ENCODE peak calls at places on chromosomes 3 and 15, in nine cellular contexts. E, Y, B, V, U, X, J, I and R are unnamed samples.

GRCh38 chr3:149342413-149343340 is 9.2 kb upstream of the TM4SF18 start:
- DNase-seq in E (no peak), Y (peak), B (no peak), V (peak), U (peak), X (no peak), J (peak), I (no peak), R (peak)

GRCh38 chr15:70252056-70252935 is 154.6 kb upstream of the TLE3 start:
- DNase-seq in E (no peak), Y (no peak), B (no peak), V (no peak), U (no peak), X (peak), J (no peak), I (no peak), R (no peak)

GRCh38 chr3:28901029-28901428 is 379.8 kb upstream of the RBMS3 start:
- DNase-seq in E (no peak), Y (peak), B (no peak), V (peak), U (peak), X (no peak), J (no peak), I (peak), R (peak)

GRCh38 chr3:66812126-66812525 is 186.0 kb upstream of the KBTBD8 start:
- DNase-seq in E (no peak), Y (peak), B (peak), V (peak), U (no peak), X (no peak), J (no peak), I (no peak), R (peak)

GRCh38 chr3:170007031-170007663 is 30.6 kb upstream of the GPR160 start:
- DNase-seq in E (no peak), Y (peak), B (peak), V (peak), U (no peak), X (no peak), J (no peak), I (peak), R (peak)

GRCh38 chr3:62686486-62686885 is 188.7 kb downstream of the CADPS start:
- DNase-seq in E (no peak), Y (peak), B (no peak), V (peak), U (no peak), X (peak), J (peak), I (no peak), R (peak)

GRCh38 chr3:54139630-54140029 is 17.3 kb downstream of the CACNA2D3 start:
- DNase-seq in E (no peak), Y (no peak), B (no peak), V (no peak), U (no peak), X (no peak), J (no peak), I (no peak), R (no peak)

GRCh38 chr3:55718074-55718473 is 231.0 kb upstream of the WNT5A start:
- DNase-seq in E (no peak), Y (no peak), B (no peak), V (no peak), U (no peak), X (no peak), J (no peak), I (no peak), R (no peak)

GRCh38 chr3:67704322-67704721 is 49.9 kb upstream of the SUCLG2 start:
- DNase-seq in E (no peak), Y (no peak), B (no peak), V (no peak), U (no peak), X (no peak), J (no peak), I (no peak), R (no peak)

GRCh38 chr15:99085413-99086326 is 19.2 kb upstream of the SYNM start:
- DNase-seq in E (no peak), Y (peak), B (no peak), V (peak), U (no peak), X (no peak), J (no peak), I (no peak), R (no peak)

GRCh38 chr3:27596334-27596841 is 112.2 kb upstream of the SLC4A7 start:
- DNase-seq in E (no peak), Y (peak), B (no peak), V (peak), U (no peak), X (no peak), J (peak), I (no peak), R (no peak)

GRCh38 chr3:138210528-138210927 is 23.4 kb downstream of the ARMC8 start:
- DNase-seq in E (no peak), Y (no peak), B (no peak), V (no peak), U (no peak), X (no peak), J (no peak), I (no peak), R (no peak)

GRCh38 chr3:72462611-72463011 is 385.6 kb downstream of the SHQ1 start:
- DNase-seq in E (no peak), Y (no peak), B (no peak), V (no peak), U (no peak), X (no peak), J (no peak), I (no peak), R (no peak)

GRCh38 chr3:77513541-77513940 is 473.6 kb downstream of the ROBO2 start:
- DNase-seq in E (no peak), Y (no peak), B (no peak), V (no peak), U (no peak), X (no peak), J (no peak), I (no peak), R (no peak)

GRCh38 chr15:23877502-23878412 is 190.7 kb upstream of the NDN start:
- DNase-seq in E (peak), Y (peak), B (no peak), V (no peak), U (peak), X (peak), J (peak), I (peak), R (no peak)

GRCh38 chr3:155753038-155753647 is 8.3 kb upstream of the PLCH1 start:
- DNase-seq in E (no peak), Y (peak), B (no peak), V (peak), U (no peak), X (peak), J (peak), I (no peak), R (peak)

GRCh38 chr3:173823911-173824460 is 426.4 kb downstream of the NLGN1 start:
- DNase-seq in E (no peak), Y (peak), B (no peak), V (no peak), U (no peak), X (no peak), J (no peak), I (no peak), R (no peak)

GRCh38 chr3:58074997-58075396 is 66.8 kb downstream of the FLNB start:
- DNase-seq in E (no peak), Y (no peak), B (no peak), V (no peak), U (no peak), X (no peak), J (no peak), I (no peak), R (no peak)

GRCh38 chr3:37096292-37096691 is 78.1 kb downstream of the LRRFIP2 start:
- DNase-seq in E (no peak), Y (peak), B (peak), V (peak), U (no peak), X (no peak), J (peak), I (no peak), R (peak)

GRCh38 chr15:58932791-58933310 is 628 bp downstream of the SLTM start:
- DNase-seq in E (no peak), Y (peak), B (no peak), V (peak), U (peak), X (peak), J (peak), I (peak), R (no peak)

GRCh38 chr15:69760890-69761568 is 308.4 kb downstream of the RPLP1 start:
- DNase-seq in E (no peak), Y (peak), B (peak), V (peak), U (peak), X (peak), J (peak), I (peak), R (peak)

GRCh38 chr3:185060655-185061054 is 92.2 kb downstream of the C3orf70 start:
- DNase-seq in E (no peak), Y (no peak), B (no peak), V (no peak), U (no peak), X (no peak), J (no peak), I (no peak), R (no peak)

GRCh38 chr3:41174703-41174964 is 24.7 kb upstream of the CTNNB1 start:
- DNase-seq in E (no peak), Y (no peak), B (no peak), V (no peak), U (no peak), X (no peak), J (no peak), I (no peak), R (no peak)

GRCh38 chr3:64417816-64418215 is 192.6 kb upstream of the PRICKLE2 start:
- DNase-seq in E (peak), Y (peak), B (no peak), V (peak), U (no peak), X (peak), J (no peak), I (peak), R (peak)

GRCh38 chr15:79180318-79180717 is 89.7 kb upstream of the RASGRF1 start:
- DNase-seq in E (no peak), Y (no peak), B (no peak), V (no peak), U (no peak), X (no peak), J (no peak), I (no peak), R (no peak)

GRCh38 chr15:51367322-51367976 is 26.0 kb downstream of the GLDN start:
- DNase-seq in E (no peak), Y (no peak), B (no peak), V (peak), U (no peak), X (no peak), J (peak), I (no peak), R (no peak)

GRCh38 chr15:84734794-84735479 is 13.5 kb upstream of the ZNF592 start:
- DNase-seq in E (no peak), Y (peak), B (no peak), V (peak), U (peak), X (no peak), J (peak), I (peak), R (peak)

GRCh38 chr15:68431792-68432401 is at the start of gene ITGA11:
- DNase-seq in E (peak), Y (peak), B (no peak), V (peak), U (peak), X (peak), J (peak), I (peak), R (peak)

GRCh38 chr3:195097331-195098255 is 173.4 kb downstream of the XXYLT1 start:
- DNase-seq in E (no peak), Y (peak), B (no peak), V (no peak), U (no peak), X (peak), J (no peak), I (no peak), R (no peak)

GRCh38 chr3:150610785-150611184 is 7.7 kb downstream of the SELENOT start:
- DNase-seq in E (no peak), Y (peak), B (no peak), V (peak), U (no peak), X (no peak), J (no peak), I (no peak), R (peak)

GRCh38 chr3:113153499-113154107 is 57.8 kb upstream of the BOC start:
- DNase-seq in E (no peak), Y (no peak), B (no peak), V (peak), U (no peak), X (no peak), J (peak), I (no peak), R (no peak)

GRCh38 chr3:42036483-42036823 is 54.7 kb upstream of the TRAK1 start:
- DNase-seq in E (no peak), Y (peak), B (peak), V (peak), U (peak), X (peak), J (peak), I (peak), R (peak)

GRCh38 chr3:61610316-61610715 is 48.9 kb downstream of the PTPRG start:
- DNase-seq in E (no peak), Y (no peak), B (no peak), V (no peak), U (no peak), X (no peak), J (no peak), I (no peak), R (no peak)

GRCh38 chr3:128803307-128803706 is 76.1 kb upstream of the ACAD9 start:
- DNase-seq in E (no peak), Y (no peak), B (no peak), V (no peak), U (no peak), X (no peak), J (no peak), I (no peak), R (no peak)

GRCh38 chr15:58864602-58865419 is 68.7 kb downstream of the SLTM start:
- DNase-seq in E (no peak), Y (peak), B (no peak), V (peak), U (peak), X (no peak), J (no peak), I (peak), R (no peak)

GRCh38 chr15:99341786-99342185 is 90.5 kb downstream of the LRRC28 start:
- DNase-seq in E (no peak), Y (no peak), B (no peak), V (peak), U (no peak), X (no peak), J (peak), I (no peak), R (no peak)

GRCh38 chr15:78542647-78543046 is 2.4 kb downstream of the PSMA4 start:
- DNase-seq in E (no peak), Y (no peak), B (no peak), V (no peak), U (no peak), X (no peak), J (no peak), I (no peak), R (no peak)

GRCh38 chr3:107413264-107413663 is 36.0 kb downstream of the CCDC54 start:
- DNase-seq in E (no peak), Y (no peak), B (no peak), V (no peak), U (no peak), X (no peak), J (no peak), I (no peak), R (no peak)

GRCh38 chr3:9715764-9716437 is 12.3 kb downstream of the CPNE9 start:
- DNase-seq in E (no peak), Y (peak), B (peak), V (peak), U (peak), X (peak), J (peak), I (peak), R (peak)
- TF ChIP-seq CTCF in E (peak), Y (peak), B (peak), V (peak), U (peak), X (peak), J (peak), I (peak), R (peak)

GRCh38 chr3:183825380-183826161 is at the start of gene MAP6D1:
- DNase-seq in E (peak), Y (peak), B (peak), V (peak), U (peak), X (peak), J (peak), I (peak), R (peak)
- TF ChIP-seq CTCF in E (peak), Y (peak), B (peak), V (peak), U (no peak), X (peak), J (peak), I (peak), R (peak)

DNA sequence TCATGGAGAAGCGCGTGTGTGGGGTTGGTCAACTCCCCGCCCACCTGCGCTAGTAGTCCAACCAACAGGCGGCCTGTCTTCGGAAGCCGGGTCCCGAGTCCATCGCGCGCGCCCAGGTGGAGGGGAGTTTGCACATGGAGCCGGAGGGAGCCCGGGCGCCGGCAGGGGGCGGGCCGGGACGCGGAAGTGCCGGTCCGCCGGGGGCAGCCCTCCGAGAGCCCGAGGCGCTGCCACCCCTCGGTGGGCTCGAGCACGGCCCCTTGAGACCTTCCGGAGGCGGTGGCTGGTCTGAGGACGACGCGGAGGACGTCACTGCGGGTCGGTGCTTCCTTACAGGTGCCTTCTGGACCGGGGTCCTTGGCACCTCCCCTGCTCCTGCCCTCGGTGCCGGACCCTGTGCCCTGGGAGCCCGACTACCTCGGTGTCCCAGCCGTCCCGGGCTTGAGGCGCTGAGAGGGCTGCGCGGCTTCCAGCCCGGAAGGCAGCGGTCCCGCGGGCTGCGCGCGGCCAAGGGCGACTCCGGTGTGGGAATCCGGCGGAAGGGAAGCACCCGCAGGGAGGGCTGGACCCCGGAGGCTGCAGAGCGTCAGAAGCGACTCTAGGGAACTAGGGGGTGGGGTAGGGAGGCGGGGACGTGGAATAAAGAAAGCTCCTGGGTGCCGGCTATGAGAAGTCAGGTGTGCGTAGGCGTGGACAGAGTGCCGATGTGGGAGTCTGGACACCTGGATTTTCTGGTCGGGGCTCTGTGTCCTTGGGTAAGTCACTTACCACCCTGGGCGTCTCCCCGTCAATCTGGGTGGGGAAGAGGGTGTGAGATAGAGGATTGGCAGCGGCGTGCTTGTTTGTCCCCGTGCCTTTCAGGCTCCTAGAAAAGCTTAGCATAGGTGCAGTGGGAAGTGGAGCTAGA is 212.3 kb downstream of the FGF12 start:
- DNase-seq in E (peak), Y (no peak), B (no peak), V (no peak), U (peak), X (no peak), J (no peak), I (peak), R (no peak)
- TF ChIP-seq CTCF in E (peak), Y (no peak), B (peak), V (no peak), U (peak), X (no peak), J (no peak), I (no peak), R (no peak)

GRCh38 chr15:100651253-100651652 is 48.9 kb downstream of the ASB7 start:
- DNase-seq in E (no peak), Y (peak), B (no peak), V (no peak), U (no peak), X (no peak), J (peak), I (no peak), R (no peak)
- TF ChIP-seq CTCF in E (no peak), Y (no peak), B (peak), V (peak), U (no peak), X (no peak), J (no peak), I (no peak), R (no peak)

GRCh38 chr15:43511012-43511885 is 6.2 kb upstream of the MAP1A start:
- DNase-seq in E (peak), Y (no peak), B (no peak), V (peak), U (no peak), X (no peak), J (peak), I (peak), R (peak)
- TF ChIP-seq CTCF in E (peak), Y (peak), B (peak), V (peak), U (no peak), X (peak), J (peak), I (peak), R (no peak)

DNA sequence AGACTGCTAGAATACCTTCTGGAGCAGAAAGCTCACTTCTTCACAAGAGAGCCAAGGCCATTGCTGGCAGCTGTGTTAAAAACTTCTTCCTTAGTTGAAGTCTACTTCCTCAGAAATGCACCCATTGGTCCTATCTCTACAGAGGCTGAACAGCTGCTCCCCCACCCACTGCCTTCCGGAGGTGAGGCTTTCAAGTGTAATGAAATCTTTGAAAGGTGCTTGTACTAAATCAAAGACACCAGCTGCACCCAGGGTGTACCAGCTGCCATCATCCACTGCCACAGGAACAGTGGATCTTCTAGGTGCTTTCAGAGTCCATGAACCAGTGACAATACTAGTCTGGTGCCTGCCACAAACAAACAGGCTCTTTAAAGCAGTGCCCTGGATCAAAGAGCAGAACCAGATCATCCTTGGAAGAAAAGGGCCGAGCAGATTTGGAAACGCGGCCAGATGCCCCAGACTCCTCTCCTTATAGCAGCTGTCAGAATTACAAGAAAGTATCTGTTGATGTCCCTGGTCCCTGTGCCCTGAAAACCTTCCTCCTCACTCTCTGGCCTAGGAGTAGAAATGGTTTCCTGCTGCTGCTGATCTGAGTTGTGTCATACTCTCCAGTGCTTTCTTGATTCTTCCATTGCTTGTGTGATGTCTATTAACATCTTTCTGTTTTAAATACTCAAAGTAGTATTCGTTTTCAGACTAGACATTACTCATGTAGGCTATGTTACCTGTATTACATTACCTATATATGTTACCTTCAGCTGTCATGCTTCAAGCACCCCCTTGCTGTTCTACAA is 26.6 kb upstream of the HERC1 start:
- DNase-seq in E (no peak), Y (no peak), B (no peak), V (no peak), U (no peak), X (no peak), J (no peak), I (no peak), R (no peak)
- TF ChIP-seq CTCF in E (no peak), Y (no peak), B (no peak), V (no peak), U (no peak), X (no peak), J (no peak), I (no peak), R (no peak)

DNA sequence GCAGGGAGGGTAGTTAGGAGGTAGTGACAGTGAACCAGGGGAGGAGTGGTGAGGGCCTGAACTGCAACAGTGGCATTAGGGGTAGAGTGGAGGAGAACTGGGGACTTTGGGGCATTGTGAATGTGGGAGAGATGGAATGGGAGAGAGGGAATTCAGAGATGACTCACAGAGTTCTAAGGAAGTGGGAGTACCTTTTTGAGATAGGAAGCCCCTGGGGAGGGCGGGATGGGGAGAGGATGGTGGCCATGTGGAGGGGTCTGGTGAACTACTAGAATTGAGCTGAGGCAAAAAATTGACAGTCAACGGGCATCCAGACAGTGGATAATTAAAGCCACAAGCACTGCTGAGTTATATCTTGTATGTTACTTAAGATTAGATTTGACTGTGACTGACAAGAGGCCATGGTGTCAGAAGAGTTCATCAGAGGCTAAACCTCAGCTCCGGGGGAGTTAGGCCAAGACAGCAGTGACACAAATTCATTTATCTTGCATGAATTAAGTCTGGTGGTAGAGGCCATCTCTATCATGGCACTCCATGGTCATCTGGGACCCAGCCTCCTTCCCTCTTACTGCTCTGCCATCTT is 34.0 kb downstream of the PLEKHO2 start:
- DNase-seq in E (no peak), Y (no peak), B (no peak), V (no peak), U (no peak), X (no peak), J (no peak), I (no peak), R (no peak)
- TF ChIP-seq CTCF in E (no peak), Y (no peak), B (no peak), V (no peak), U (no peak), X (no peak), J (no peak), I (no peak), R (no peak)